ENCODE peak calls at places on chromosomes 11 and 22, in eight cellular contexts. P is NCI-H460; H is H7; U is activated CD4-positive, alpha-beta T cell treated with anti-CD3 and anti-CD28 coated beads, Interleukin-2, amount 50 U/mL, for 24 hours; I is psoas muscle; Q is activated CD4-positive, CD25-positive, alpha-beta regulatory T cell; L is GM04503; M is activated T-cell treated with anti-CD3 and anti-CD28 coated beads, Interleukin-2, amount 50 U/mL, for 1 hour. A is an unnamed sample.

GRCh38 chr11:114314096-114314495 is 17.9 kb downstream of the NNMT start:
- DNase-seq in U (no peak), Q (no peak), L (no peak), I (no peak), H (no peak), P (no peak), M (no peak), A (no peak)

GRCh38 chr22:35349368-35349703 is 31.6 kb upstream of the HMOX1 start:
- DNase-seq in H (no peak), P (no peak), U (no peak), M (no peak), Q (no peak), L (no peak), I (no peak), A (no peak)

GRCh38 chr22:43094085-43094484 is 4.9 kb upstream of the TTLL1 start:
- DNase-seq in P (no peak), L (no peak), U (no peak), I (peak), H (no peak), Q (no peak), M (no peak), A (peak)

GRCh38 chr22:43706151-43706550 is 106.0 kb downstream of the EFCAB6 start:
- DNase-seq in M (no peak), I (no peak), P (no peak), Q (no peak), H (no peak), L (no peak), U (no peak), A (no peak)

GRCh38 chr11:46390331-46391171 is 1.0 kb downstream of the CHRM4 start:
- DNase-seq in H (peak), I (no peak), P (no peak), L (no peak), Q (no peak), U (no peak), M (no peak), A (no peak)

GRCh38 chr11:105148241-105148640 is 8.7 kb upstream of the CARD18 start:
- DNase-seq in H (no peak), P (no peak), Q (no peak), U (no peak), L (peak), M (no peak), I (no peak), A (no peak)

GRCh38 chr22:20517422-20517821 is 10.0 kb downstream of the MED15 start:
- DNase-seq in M (no peak), U (no peak), H (no peak), Q (no peak), P (no peak), L (no peak), I (no peak), A (no peak)

GRCh38 chr11:77377734-77378133 is 76.2 kb upstream of the GDPD4 start:
- DNase-seq in I (no peak), M (no peak), U (no peak), P (no peak), L (no peak), Q (no peak), H (no peak), A (no peak)

GRCh38 chr22:39703890-39704658 is 133.5 kb downstream of the CACNA1I start:
- DNase-seq in H (no peak), U (no peak), M (no peak), Q (no peak), P (no peak), L (no peak), I (peak), A (no peak)

GRCh38 chr11:10459029-10459970 is 4.2 kb downstream of the AMPD3 start:
- DNase-seq in L (no peak), U (peak), I (no peak), M (peak), P (no peak), H (no peak), Q (peak), A (no peak)

GRCh38 chr22:46587067-46587471 is 33.1 kb upstream of the GRAMD4 start:
- DNase-seq in L (no peak), Q (no peak), I (no peak), P (no peak), H (no peak), M (no peak), U (no peak), A (no peak)

GRCh38 chr11:3222941-3223905 is 4.6 kb upstream of the MRGPRG start:
- DNase-seq in L (no peak), P (no peak), H (peak), U (no peak), I (no peak), M (peak), Q (no peak), A (no peak)

GRCh38 chr11:117961896-117962295 is 24.3 kb upstream of the IL10RA start:
- DNase-seq in H (no peak), Q (no peak), I (no peak), U (no peak), L (no peak), P (no peak), M (no peak), A (no peak)

GRCh38 chr11:57476883-57477506 is 16.7 kb downstream of the RTN4RL2 start:
- DNase-seq in M (peak), Q (no peak), P (peak), I (peak), H (peak), U (no peak), L (no peak), A (peak)

GRCh38 chr22:20080445-20080775 is 369 bp downstream of the DGCR8 start:
- DNase-seq in U (peak), P (peak), Q (peak), I (peak), L (no peak), H (peak), M (peak), A (peak)

GRCh38 chr11:103682318-103683184 is 353.9 kb upstream of the DDI1 start:
- DNase-seq in H (peak), M (peak), P (peak), I (peak), Q (peak), U (no peak), L (peak), A (peak)

GRCh38 chr22:42670921-42671709 is 21.9 kb upstream of the CYB5R3 start:
- DNase-seq in M (no peak), H (no peak), L (no peak), P (no peak), Q (no peak), I (no peak), U (no peak), A (no peak)

A was measured in AG08395.